ENCODE peak calls at places on chromosome 2, in six cellular contexts. One of them, this sample, is unnamed.

GRCh38 chr2:63788070-63788469 is 53.6 kb upstream of the UGP2 start:
- DNase-seq in thyroid gland: no peak
- DNase-seq in pancreas: no peak
- DNase-seq in MG63: no peak
- DNase-seq in adipocyte: peak; percentile 84
- DNase-seq in neuronal stem cell: no peak
- DNase-seq in this sample: no peak

GRCh38 chr2:6924101-6924917 is 7.1 kb downstream of the RNF144A start:
- DNase-seq in thyroid gland: no peak
- DNase-seq in pancreas: no peak
- DNase-seq in MG63: no peak
- DNase-seq in adipocyte: no peak
- DNase-seq in neuronal stem cell: no peak
- DNase-seq in this sample: no peak

GRCh38 chr2:60260646-60261296 is 292.7 kb downstream of the BCL11A start:
- DNase-seq in thyroid gland: peak; percentile 87
- DNase-seq in pancreas: peak; percentile 47
- DNase-seq in MG63: peak; percentile 54
- DNase-seq in adipocyte: no peak
- DNase-seq in neuronal stem cell: no peak
- DNase-seq in this sample: no peak

GRCh38 chr2:109209941-109210340 is 80.9 kb downstream of the SH3RF3 start:
- DNase-seq in thyroid gland: no peak
- DNase-seq in pancreas: no peak
- DNase-seq in MG63: no peak
- DNase-seq in adipocyte: no peak
- DNase-seq in neuronal stem cell: no peak
- DNase-seq in this sample: no peak

GRCh38 chr2:241811209-241811951 is 2.4 kb downstream of the NEU4 start:
- DNase-seq in thyroid gland: peak; percentile 95
- DNase-seq in pancreas: peak; percentile 27
- DNase-seq in MG63: no peak
- DNase-seq in adipocyte: no peak
- DNase-seq in neuronal stem cell: no peak
- DNase-seq in this sample: peak; percentile 65

GRCh38 chr2:218322756-218323525 is 30.6 kb upstream of the TMBIM1 start:
- DNase-seq in thyroid gland: peak; percentile 93
- DNase-seq in pancreas: peak; percentile 86
- DNase-seq in MG63: peak; percentile 63
- DNase-seq in adipocyte: peak; percentile 86
- DNase-seq in neuronal stem cell: peak; percentile 96
- DNase-seq in this sample: peak; percentile 100

GRCh38 chr2:198657520-198658121 is 800.1 kb downstream of the SATB2 start:
- DNase-seq in thyroid gland: no peak
- DNase-seq in pancreas: no peak
- DNase-seq in MG63: peak; percentile 12
- DNase-seq in adipocyte: peak; percentile 73
- DNase-seq in neuronal stem cell: peak; percentile 8
- DNase-seq in this sample: peak; percentile 4

GRCh38 chr2:98738304-98738703 is 7.4 kb upstream of the MGAT4A start:
- DNase-seq in thyroid gland: no peak
- DNase-seq in pancreas: peak; percentile 80
- DNase-seq in MG63: no peak
- DNase-seq in adipocyte: no peak
- DNase-seq in neuronal stem cell: no peak
- DNase-seq in this sample: no peak

GRCh38 chr2:204436267-204436666 is 109.0 kb upstream of the PARD3B start:
- DNase-seq in thyroid gland: peak; percentile 9
- DNase-seq in pancreas: no peak
- DNase-seq in MG63: no peak
- DNase-seq in adipocyte: peak; percentile 31
- DNase-seq in neuronal stem cell: no peak
- DNase-seq in this sample: no peak

GRCh38 chr2:172223601-172224054 is 120.9 kb upstream of the DLX2 start:
- DNase-seq in thyroid gland: no peak
- DNase-seq in pancreas: no peak
- DNase-seq in MG63: no peak
- DNase-seq in adipocyte: no peak
- DNase-seq in neuronal stem cell: no peak
- DNase-seq in this sample: no peak

GRCh38 chr2:230582851-230583283 is 129.8 kb upstream of the CAB39 start:
- DNase-seq in thyroid gland: no peak
- DNase-seq in pancreas: no peak
- DNase-seq in MG63: no peak
- DNase-seq in adipocyte: no peak
- DNase-seq in neuronal stem cell: no peak
- DNase-seq in this sample: no peak

GRCh38 chr2:64792995-64793639 is 139.4 kb upstream of the SERTAD2 start:
- DNase-seq in thyroid gland: no peak
- DNase-seq in pancreas: no peak
- DNase-seq in MG63: no peak
- DNase-seq in adipocyte: no peak
- DNase-seq in neuronal stem cell: no peak
- DNase-seq in this sample: no peak

GRCh38 chr2:38301340-38301968 is 75.6 kb downstream of the ATL2 start:
- DNase-seq in thyroid gland: peak; percentile 54
- DNase-seq in pancreas: no peak
- DNase-seq in MG63: no peak
- DNase-seq in adipocyte: no peak
- DNase-seq in neuronal stem cell: no peak
- DNase-seq in this sample: no peak

GRCh38 chr2:181810823-181811695 is 80.5 kb upstream of the ITPRID2 start:
- DNase-seq in thyroid gland: no peak
- DNase-seq in pancreas: peak; percentile 43
- DNase-seq in MG63: peak; percentile 34
- DNase-seq in adipocyte: peak; percentile 80
- DNase-seq in neuronal stem cell: no peak
- DNase-seq in this sample: no peak

GRCh38 chr2:152452256-152452973 is 117.4 kb downstream of the FMNL2 start:
- DNase-seq in thyroid gland: peak; percentile 49
- DNase-seq in pancreas: no peak
- DNase-seq in MG63: no peak
- DNase-seq in adipocyte: no peak
- DNase-seq in neuronal stem cell: no peak
- DNase-seq in this sample: no peak

GRCh38 chr2:10410001-10410671 is 38.0 kb downstream of the ODC1 start:
- DNase-seq in thyroid gland: no peak
- DNase-seq in pancreas: no peak
- DNase-seq in MG63: no peak
- DNase-seq in adipocyte: no peak
- DNase-seq in neuronal stem cell: no peak
- DNase-seq in this sample: no peak

DNA sequence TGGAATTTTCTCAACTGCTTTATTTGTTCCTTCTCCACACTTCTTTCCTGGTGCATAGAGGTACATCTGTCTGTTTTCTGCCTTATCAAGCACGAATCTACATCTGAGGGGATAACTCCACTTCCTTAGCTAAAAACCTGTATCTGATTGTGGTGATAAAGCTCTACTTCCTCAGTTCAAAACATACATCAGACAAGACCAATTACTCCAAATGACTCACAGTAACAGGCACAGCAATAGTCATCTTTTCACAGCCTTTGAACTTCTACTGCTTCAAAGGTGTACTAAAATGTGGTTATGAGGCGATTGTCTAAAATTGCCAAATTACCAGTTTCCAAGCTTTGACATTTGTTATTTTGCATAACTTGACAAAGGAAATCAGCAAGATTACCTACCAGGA is 803.6 kb upstream of the ZEB2 start:
- DNase-seq in thyroid gland: no peak
- DNase-seq in pancreas: no peak
- DNase-seq in MG63: no peak
- DNase-seq in adipocyte: peak; percentile 21
- DNase-seq in neuronal stem cell: no peak
- DNase-seq in this sample: no peak
- H3K4me3 ChIP-seq in thyroid gland: no peak overlapping the region
- H3K4me3 ChIP-seq in pancreas: no peak overlapping the region
- H3K4me3 ChIP-seq in MG63: no peak overlapping the region
- H3K4me3 ChIP-seq in adipocyte: no peak overlapping the region
- H3K4me3 ChIP-seq in neuronal stem cell: no peak overlapping the region
- H3K4me3 ChIP-seq in this sample: no peak overlapping the region

GRCh38 chr2:239770240-239770639 is 254.9 kb downstream of the NDUFA10 start:
- DNase-seq in thyroid gland: no peak
- DNase-seq in pancreas: no peak
- DNase-seq in MG63: no peak
- DNase-seq in adipocyte: no peak
- DNase-seq in neuronal stem cell: no peak
- DNase-seq in this sample: no peak
- H3K27me3 ChIP-seq in thyroid gland: no peaks in the 10 kb centered on the region
- H3K27me3 ChIP-seq in pancreas: no peaks in the 10 kb centered on the region
- H3K27me3 ChIP-seq in MG63: peaks cover 14% of the 10 kb centered on the region
- H3K27me3 ChIP-seq in adipocyte: peaks cover 22% of the 10 kb centered on the region
- H3K27me3 ChIP-seq in neuronal stem cell: peaks cover 3% of the 10 kb centered on the region
- H3K27me3 ChIP-seq in this sample: no peaks in the 10 kb centered on the region

GRCh38 chr2:232632229-232632903 is 1.0 kb upstream of the EFHD1 start:
- DNase-seq in thyroid gland: no peak
- DNase-seq in pancreas: no peak
- DNase-seq in MG63: no peak
- DNase-seq in adipocyte: no peak
- DNase-seq in neuronal stem cell: no peak
- DNase-seq in this sample: peak; percentile 35
- H3K4me3 ChIP-seq in thyroid gland: peak overlapping the region; percentile 64
- H3K4me3 ChIP-seq in pancreas: peak overlapping the region; percentile 22
- H3K4me3 ChIP-seq in MG63: peak overlapping the region; percentile 54
- H3K4me3 ChIP-seq in adipocyte: peak overlapping the region; percentile 83
- H3K4me3 ChIP-seq in neuronal stem cell: no peak overlapping the region
- H3K4me3 ChIP-seq in this sample: peak overlapping the region; percentile 63

DNA sequence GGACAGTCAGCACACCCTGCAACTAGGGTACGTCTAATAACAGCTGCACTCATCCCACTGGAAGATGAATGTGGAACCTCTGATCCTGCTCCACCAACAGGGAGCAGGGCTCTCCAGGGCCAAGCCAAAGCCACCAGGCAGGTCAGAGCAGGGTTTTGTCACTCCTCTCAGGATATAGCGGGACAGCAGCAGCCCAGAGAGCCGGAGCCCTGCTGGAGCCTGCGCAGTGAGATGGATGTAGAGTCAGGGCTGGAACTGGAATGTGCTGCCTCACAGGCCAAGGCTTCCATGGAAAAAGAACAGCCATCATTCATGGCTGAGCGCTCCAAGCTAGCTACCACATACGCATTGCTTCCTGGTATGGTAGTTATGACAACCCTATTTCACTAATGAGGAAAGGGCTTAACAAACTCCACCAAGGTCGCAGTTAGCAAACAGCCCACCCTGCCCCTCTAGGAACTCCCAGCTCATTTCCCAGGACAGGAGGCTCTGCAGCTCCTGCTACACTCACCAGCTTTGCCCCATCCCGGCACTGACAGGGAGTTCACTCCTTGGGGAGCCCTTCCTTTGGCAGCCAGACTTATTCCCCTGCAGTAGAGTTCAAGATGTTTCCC is 85.2 kb downstream of the HS1BP3 start:
- DNase-seq in thyroid gland: peak; percentile 68
- DNase-seq in pancreas: no peak
- DNase-seq in MG63: no peak
- DNase-seq in adipocyte: no peak
- DNase-seq in neuronal stem cell: no peak
- DNase-seq in this sample: no peak
- H3K27me3 ChIP-seq in thyroid gland: no peaks in the 10 kb centered on the region
- H3K27me3 ChIP-seq in pancreas: no peaks in the 10 kb centered on the region
- H3K27me3 ChIP-seq in MG63: no peaks in the 10 kb centered on the region
- H3K27me3 ChIP-seq in adipocyte: no peaks in the 10 kb centered on the region
- H3K27me3 ChIP-seq in neuronal stem cell: no peaks in the 10 kb centered on the region
- H3K27me3 ChIP-seq in this sample: no peaks in the 10 kb centered on the region

GRCh38 chr2:131034122-131035051 is 58.9 kb downstream of the FAM168B start:
- DNase-seq in thyroid gland: peak; percentile 70
- DNase-seq in pancreas: no peak
- DNase-seq in MG63: peak; percentile 69
- DNase-seq in adipocyte: peak; percentile 77
- DNase-seq in neuronal stem cell: peak; percentile 62
- DNase-seq in this sample: peak; percentile 93
- H3K4me3 ChIP-seq in thyroid gland: no peak overlapping the region
- H3K4me3 ChIP-seq in pancreas: no peak overlapping the region
- H3K4me3 ChIP-seq in MG63: peak overlapping the region; percentile 50
- H3K4me3 ChIP-seq in adipocyte: peak overlapping the region; percentile 78
- H3K4me3 ChIP-seq in neuronal stem cell: peak overlapping the region; percentile 80
- H3K4me3 ChIP-seq in this sample: peak overlapping the region; percentile 58

DNA sequence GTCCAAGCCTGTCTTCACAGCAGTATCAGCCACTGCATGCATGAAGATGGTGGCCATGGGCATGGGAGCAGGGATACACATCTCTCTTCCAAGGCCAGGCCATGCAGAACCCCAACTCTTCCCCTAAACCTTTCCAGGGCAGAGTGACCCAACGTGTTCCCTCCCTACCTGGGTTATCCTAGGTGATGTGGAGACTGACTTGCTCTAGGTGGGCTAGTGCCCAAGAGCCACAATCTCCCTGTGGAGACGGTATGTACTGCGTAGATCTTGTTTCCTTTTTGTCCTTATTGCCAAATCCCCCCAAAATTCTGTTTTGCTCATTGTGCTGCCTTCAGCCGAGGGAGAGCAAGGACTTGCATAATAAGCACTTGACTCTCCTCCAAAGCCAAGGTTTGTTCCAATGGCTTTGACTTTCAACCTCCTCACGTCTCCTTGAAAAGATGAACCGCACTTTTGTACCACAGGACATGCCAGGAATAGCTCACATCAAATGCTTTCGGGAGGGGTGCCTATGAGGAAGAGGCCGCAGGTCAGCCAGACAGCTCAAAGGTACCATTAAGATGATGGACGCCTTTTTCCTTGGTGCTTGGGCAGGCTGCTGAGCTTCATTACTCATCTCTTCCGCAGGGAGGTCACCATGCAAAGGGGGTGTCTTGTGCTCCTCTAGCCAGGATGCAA is 76.3 kb upstream of the GLI2 start:
- DNase-seq in thyroid gland: no peak
- DNase-seq in pancreas: no peak
- DNase-seq in MG63: no peak
- DNase-seq in adipocyte: no peak
- DNase-seq in neuronal stem cell: no peak
- DNase-seq in this sample: no peak
- H3K27me3 ChIP-seq in thyroid gland: no peaks in the 10 kb centered on the region
- H3K27me3 ChIP-seq in pancreas: no peaks in the 10 kb centered on the region
- H3K27me3 ChIP-seq in MG63: no peaks in the 10 kb centered on the region
- H3K27me3 ChIP-seq in adipocyte: peaks cover 9% of the 10 kb centered on the region
- H3K27me3 ChIP-seq in neuronal stem cell: peaks cover 54% of the 10 kb centered on the region
- H3K27me3 ChIP-seq in this sample: peaks cover 4% of the 10 kb centered on the region